ENCODE peak calls at places on chromosome X, in four cellular contexts. G, V, N and S are unnamed samples.

GRCh38 chrX:150482537-150483217 is 85.7 kb upstream of the MTM1 start:
- DNase-seq in G (peak), V (no peak), N (no peak), S (no peak)

GRCh38 chrX:71533850-71534515 is 1.1 kb downstream of the OGT start:
- DNase-seq in G (peak), V (peak), N (no peak), S (no peak)

GRCh38 chrX:140439455-140439854 is 65.4 kb downstream of the SOX3 start:
- DNase-seq in G (peak), V (peak), N (no peak), S (no peak)

GRCh38 chrX:71637848-71638247 is 19.5 kb upstream of the CXCR3 start:
- DNase-seq in G (peak), V (no peak), N (no peak), S (no peak)

GRCh38 chrX:103845165-103845653 is 13.2 kb upstream of the RAB9B start:
- DNase-seq in G (peak), V (peak), N (no peak), S (no peak)

GRCh38 chrX:106742193-106742592 is 15.7 kb downstream of the RNF128 start:
- DNase-seq in G (no peak), V (no peak), N (no peak), S (no peak)

GRCh38 chrX:9938516-9938915 is 28.6 kb upstream of the CLDN34 start:
- DNase-seq in G (no peak), V (no peak), N (no peak), S (no peak)

GRCh38 chrX:154967603-154968002 is 54.9 kb downstream of the F8 start:
- DNase-seq in G (no peak), V (no peak), N (no peak), S (no peak)

GRCh38 chrX:9794495-9794894 is 8.3 kb downstream of the SHROOM2 start:
- DNase-seq in G (no peak), V (no peak), N (no peak), S (no peak)

GRCh38 chrX:1491851-1492349 is 39.2 kb upstream of the ASMTL start:
- DNase-seq in G (no peak), V (peak), N (no peak), S (no peak)

GRCh38 chrX:110557864-110558263 is 199.2 kb downstream of the RTL9 start:
- DNase-seq in G (no peak), V (no peak), N (no peak), S (no peak)

GRCh38 chrX:135522878-135523693 is 2.6 kb downstream of the INTS6L start:
- DNase-seq in G (no peak), V (no peak), N (no peak), S (no peak)

GRCh38 chrX:101658661-101659477 is 781 bp downstream of the ARMCX2 start:
- DNase-seq in G (peak), V (peak), N (peak), S (peak)

GRCh38 chrX:20269848-20270556 is 3.3 kb upstream of the RPS6KA3 start:
- DNase-seq in G (no peak), V (no peak), N (no peak), S (no peak)

GRCh38 chrX:63740382-63740781 is 44.6 kb downstream of the ARHGEF9 start:
- DNase-seq in G (no peak), V (no peak), N (no peak), S (no peak)

GRCh38 chrX:78712381-78712780 is 35.1 kb upstream of the LPAR4 start:
- DNase-seq in G (peak), V (no peak), N (no peak), S (no peak)

GRCh38 chrX:139224953-139225665 is 305.4 kb upstream of the F9 start:
- DNase-seq in G (no peak), V (no peak), N (no peak), S (no peak)

GRCh38 chrX:17464196-17464595 is 89.2 kb downstream of the NHS start:
- DNase-seq in G (peak), V (no peak), N (no peak), S (no peak)

GRCh38 chrX:103628386-103629290 is at the start of gene TCEAL1:
- DNase-seq in G (peak), V (peak), N (no peak), S (no peak)

GRCh38 chrX:154351183-154352011 is 23.0 kb downstream of the FLNA start:
- DNase-seq in G (no peak), V (no peak), N (no peak), S (no peak)

GRCh38 chrX:104522386-104522785 is 43.6 kb upstream of the IL1RAPL2 start:
- DNase-seq in G (no peak), V (no peak), N (no peak), S (no peak)

GRCh38 chrX:32137525-32137924 is 1065.7 kb upstream of the FTHL17 start:
- DNase-seq in G (no peak), V (peak), N (no peak), S (no peak)

GRCh38 chrX:147478899-147479298 is 432.8 kb upstream of the FMR1 start:
- DNase-seq in G (no peak), V (no peak), N (no peak), S (no peak)

GRCh38 chrX:17441965-17442364 is 67.0 kb downstream of the NHS start:
- DNase-seq in G (peak), V (no peak), N (no peak), S (no peak)

GRCh38 chrX:118724775-118725174 is 2.6 kb upstream of the IL13RA1 start:
- DNase-seq in G (no peak), V (no peak), N (no peak), S (no peak)

GRCh38 chrX:72358313-72358712 is 52.6 kb upstream of the CITED1 start:
- DNase-seq in G (peak), V (no peak), N (no peak), S (no peak)

GRCh38 chrX:16869393-16870094 is 618 bp downstream of the RBBP7 start:
- DNase-seq in G (no peak), V (peak), N (peak), S (no peak)

GRCh38 chrX:94178145-94178790 is 504.3 kb downstream of the FAM133A start:
- DNase-seq in G (no peak), V (no peak), N (no peak), S (no peak)

GRCh38 chrX:43493751-43494150 is 162.3 kb upstream of the MAOA start:
- DNase-seq in G (no peak), V (no peak), N (no peak), S (no peak)

GRCh38 chrX:7083021-7083420 is 64.5 kb upstream of the STS start:
- DNase-seq in G (no peak), V (no peak), N (no peak), S (no peak)

GRCh38 chrX:30653415-30654131 is at the start of gene GK:
- DNase-seq in G (no peak), V (no peak), N (no peak), S (no peak)

GRCh38 chrX:63713510-63713909 is 71.5 kb downstream of the ARHGEF9 start:
- DNase-seq in G (peak), V (no peak), N (no peak), S (no peak)

GRCh38 chrX:101764538-101764937 is 104.9 kb upstream of the ARMCX2 start:
- DNase-seq in G (no peak), V (no peak), N (no peak), S (no peak)

GRCh38 chrX:107107459-107107858 is 11.2 kb downstream of the RBM41 start:
- DNase-seq in G (peak), V (no peak), N (no peak), S (no peak)

GRCh38 chrX:38142598-38142997 is 78.1 kb downstream of the SRPX start:
- DNase-seq in G (peak), V (no peak), N (no peak), S (no peak)

GRCh38 chrX:71859637-71860036 is 51.0 kb upstream of the NHSL2 start:
- DNase-seq in G (peak), V (peak), N (no peak), S (no peak)

GRCh38 chrX:39205467-39205866 is 404.2 kb downstream of the MID1IP1 start:
- DNase-seq in G (peak), V (no peak), N (no peak), S (no peak)

GRCh38 chrX:12965390-12965940 is 9.4 kb upstream of the TMSB4X start:
- DNase-seq in G (no peak), V (no peak), N (no peak), S (no peak)

GRCh38 chrX:47200385-47201150 is 6.9 kb downstream of the UBA1 start:
- DNase-seq in G (peak), V (no peak), N (no peak), S (no peak)

GRCh38 chrX:107675823-107676555 is 47.7 kb downstream of the PRPS1 start:
- DNase-seq in G (no peak), V (no peak), N (no peak), S (no peak)